ENCODE peak calls at places on chromosome 3, in nine cellular contexts. X, V, Y, U, J, G, B, O and T are unnamed samples.
A peak's percentile ranks its signal among the peaks of the same experiment; 100 is the strongest.

GRCh38 chr3:67616046-67616445 is 38.4 kb downstream of the SUCLG2 start:
- DNase-seq in X (no peak), V (no peak), Y (no peak), U (no peak), J (no peak), G (no peak), B (no peak), O (no peak), T (no peak)

GRCh38 chr3:133964547-133964946 is 65.2 kb downstream of the SLCO2A1 start:
- DNase-seq in X (peak; percentile 40), V (no peak), Y (no peak), U (no peak), J (no peak), G (no peak), B (no peak), O (peak; percentile 42), T (peak; percentile 47)

GRCh38 chr3:177114253-177114652 is 83.0 kb downstream of the TBL1XR1 start:
- DNase-seq in X (no peak), V (no peak), Y (no peak), U (no peak), J (no peak), G (no peak), B (no peak), O (no peak), T (no peak)

GRCh38 chr3:99783009-99783573 is 34.6 kb upstream of the CMSS1 start:
- DNase-seq in X (no peak), V (no peak), Y (no peak), U (no peak), J (no peak), G (no peak), B (peak; percentile 85), O (no peak), T (no peak)

GRCh38 chr3:197534348-197534725 is 21.4 kb downstream of the BDH1 start:
- DNase-seq in X (no peak), V (no peak), Y (no peak), U (no peak), J (no peak), G (no peak), B (no peak), O (no peak), T (no peak)

GRCh38 chr3:11306815-11307589 is 34.8 kb downstream of the ATG7 start:
- DNase-seq in X (no peak), V (no peak), Y (no peak), U (peak; percentile 66), J (no peak), G (no peak), B (peak; percentile 59), O (no peak), T (peak; percentile 5)

GRCh38 chr3:132347095-132347494 is 29.9 kb downstream of the ACP3 start:
- DNase-seq in X (no peak), V (no peak), Y (peak; percentile 28), U (no peak), J (no peak), G (no peak), B (no peak), O (no peak), T (peak; percentile 72)

GRCh38 chr3:53005854-53006513 is 39.9 kb downstream of the SFMBT1 start:
- DNase-seq in X (no peak), V (no peak), Y (no peak), U (no peak), J (no peak), G (no peak), B (no peak), O (no peak), T (no peak)

GRCh38 chr3:80618295-80619256 is 850.8 kb upstream of the ROBO1 start:
- DNase-seq in X (no peak), V (no peak), Y (no peak), U (no peak), J (peak; percentile 60), G (no peak), B (no peak), O (no peak), T (no peak)

GRCh38 chr3:66362541-66362941 is 138.3 kb downstream of the LRIG1 start:
- DNase-seq in X (no peak), V (no peak), Y (no peak), U (no peak), J (no peak), G (no peak), B (peak; percentile 87), O (peak; percentile 74), T (no peak)

GRCh38 chr3:108412351-108412750 is 98.0 kb downstream of the MYH15 start:
- DNase-seq in X (no peak), V (no peak), Y (no peak), U (no peak), J (no peak), G (no peak), B (no peak), O (no peak), T (no peak)

GRCh38 chr3:126184465-126185000 is 4.1 kb upstream of the ALDH1L1 start:
- DNase-seq in X (no peak), V (no peak), Y (no peak), U (peak; percentile 55), J (no peak), G (no peak), B (no peak), O (peak; percentile 11), T (no peak)

GRCh38 chr3:126180477-126181397 is at the start of gene ALDH1L1:
- DNase-seq in X (no peak), V (no peak), Y (peak; percentile 31), U (peak; percentile 92), J (peak; percentile 74), G (peak; percentile 97), B (no peak), O (peak; percentile 86), T (peak; percentile 78)

GRCh38 chr3:126181398-126181725 is 976 bp upstream of the ALDH1L1 start:
- DNase-seq in X (no peak), V (no peak), Y (no peak), U (no peak), J (no peak), G (no peak), B (no peak), O (no peak), T (no peak)

DNA sequence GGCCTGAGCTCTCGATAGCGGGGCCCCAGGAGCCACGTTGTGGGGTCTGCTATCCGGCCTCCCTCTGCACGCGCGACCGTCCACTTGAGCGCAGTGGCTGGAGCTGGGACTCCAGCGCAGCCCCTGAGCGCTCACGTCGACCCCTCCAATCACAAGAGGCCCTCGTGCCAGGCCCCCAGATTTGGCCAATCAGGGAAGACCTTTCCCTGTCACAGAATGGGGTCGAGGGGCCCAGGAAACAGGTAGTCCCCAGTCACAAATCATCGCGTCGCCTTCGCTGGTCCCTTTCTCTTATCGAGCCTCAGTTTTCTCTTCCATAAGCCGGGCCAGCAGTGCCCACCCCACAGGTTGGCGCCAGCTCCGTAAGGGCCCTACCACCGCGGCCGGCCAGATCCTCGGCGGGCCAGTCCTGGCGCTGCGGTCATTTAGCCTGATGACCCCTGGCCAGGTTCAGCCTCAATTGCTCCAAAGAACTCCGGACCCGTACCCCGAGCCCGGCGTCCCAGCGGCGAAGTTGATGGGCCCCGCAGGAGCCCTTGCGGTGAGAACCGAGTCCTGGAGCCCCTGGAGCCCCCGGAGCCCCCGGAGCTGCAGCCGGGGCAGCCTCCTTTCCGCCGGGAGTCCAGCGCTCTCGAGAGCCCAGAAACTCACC is 435 bp downstream of the ALDH1L1 start:
- DNase-seq in X (no peak), V (no peak), Y (no peak), U (peak; percentile 82), J (no peak), G (peak; percentile 87), B (no peak), O (peak; percentile 69), T (no peak)
- H3K4me3 ChIP-seq in X (peak overlapping the region; percentile 1), V (no peak overlapping the region), Y (peak overlapping the region; percentile 54), U (peak overlapping the region; percentile 64), J (peak overlapping the region; percentile 72), G (peak overlapping the region; percentile 56), B (peak overlapping the region; percentile 55), O (peak overlapping the region; percentile 7), T (peak overlapping the region; percentile 40)

GRCh38 chr3:62316525-62316924 is 56.8 kb downstream of the FEZF2 start:
- DNase-seq in X (no peak), V (no peak), Y (no peak), U (no peak), J (no peak), G (no peak), B (no peak), O (no peak), T (no peak)
- H3K36me3 ChIP-seq in X (no peaks in the 10 kb centered on the region), V (no peaks in the 10 kb centered on the region), Y (no peaks in the 10 kb centered on the region), U (no peaks in the 10 kb centered on the region), J (peaks cover 9% of the 10 kb centered on the region), G (no peaks in the 10 kb centered on the region), B (no peaks in the 10 kb centered on the region), O (no peaks in the 10 kb centered on the region), T (no peaks in the 10 kb centered on the region)

GRCh38 chr3:183370391-183370790 is 58.0 kb downstream of the MCF2L2 start:
- DNase-seq in X (no peak), V (no peak), Y (no peak), U (no peak), J (no peak), G (no peak), B (no peak), O (no peak), T (no peak)

GRCh38 chr3:183369626-183370025 is 58.8 kb downstream of the MCF2L2 start:
- DNase-seq in X (no peak), V (no peak), Y (no peak), U (no peak), J (no peak), G (no peak), B (no peak), O (no peak), T (no peak)

GRCh38 chr3:183372911-183373310 is 55.5 kb downstream of the MCF2L2 start:
- DNase-seq in X (no peak), V (no peak), Y (no peak), U (no peak), J (no peak), G (no peak), B (no peak), O (no peak), T (no peak)

GRCh38 chr3:183369117-183369516 is 59.3 kb downstream of the MCF2L2 start:
- DNase-seq in X (no peak), V (no peak), Y (no peak), U (no peak), J (no peak), G (no peak), B (no peak), O (no peak), T (no peak)

GRCh38 chr3:183371672-183371968 is 56.8 kb downstream of the MCF2L2 start:
- DNase-seq in X (no peak), V (no peak), Y (no peak), U (no peak), J (no peak), G (no peak), B (peak; percentile 23), O (no peak), T (no peak)
- H3K4me3 ChIP-seq in X (no peak overlapping the region), V (no peak overlapping the region), Y (no peak overlapping the region), U (no peak overlapping the region), J (no peak overlapping the region), G (no peak overlapping the region), B (no peak overlapping the region), O (no peak overlapping the region), T (no peak overlapping the region)

DNA sequence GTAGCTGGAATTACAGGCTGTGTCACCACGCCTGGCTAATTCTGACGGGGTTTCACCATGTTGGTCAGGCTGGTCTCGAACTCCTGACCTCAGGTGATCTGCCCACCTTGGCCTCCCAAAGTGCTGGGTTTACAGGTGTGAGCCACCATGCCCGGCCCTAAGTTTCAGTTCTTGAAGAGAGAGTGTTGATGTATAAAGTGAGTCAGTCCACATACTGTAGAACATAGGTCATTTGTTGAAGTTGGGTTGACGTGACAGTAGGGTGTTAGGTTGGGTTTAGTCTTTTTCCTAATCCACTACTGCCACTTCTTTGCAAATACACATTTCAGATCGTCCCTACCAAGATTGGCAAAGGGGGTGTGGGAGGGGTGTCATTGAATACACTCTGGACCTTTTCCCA is 15.2 kb downstream of the DNAJC19 start:
- DNase-seq in X (no peak), V (no peak), Y (no peak), U (no peak), J (no peak), G (no peak), B (no peak), O (no peak), T (no peak)
- H3K36me3 ChIP-seq in X (no peaks in the 10 kb centered on the region), V (peaks cover 24% of the 10 kb centered on the region), Y (peaks cover 16% of the 10 kb centered on the region), U (no peaks in the 10 kb centered on the region), J (peaks cover 40% of the 10 kb centered on the region), G (peaks cover 77% of the 10 kb centered on the region), B (peaks cover 27% of the 10 kb centered on the region), O (peaks cover 1% of the 10 kb centered on the region), T (peaks cover 72% of the 10 kb centered on the region)